ENCODE peak calls at places on chromosomes 11 and 22, in four cellular contexts. One of them, this sample, is unnamed.

GRCh38 chr11:5367461-5368074 is 16.0 kb upstream of the OR51M1 start:
- DNase-seq in activated CD8-positive, alpha-beta memory T cell treated with anti-CD3 and anti-CD28 coated beads, Interleukin-2, amount 10 ng/mL, durations not matched to agents 7 days and 5 days: no peak
- DNase-seq in progenitor cell of endocrine pancreas: no peak
- DNase-seq in M059J: peak
- DNase-seq in this sample: no peak

GRCh38 chr22:40243891-40244290 is 66.2 kb downstream of the TNRC6B start:
- DNase-seq in activated CD8-positive, alpha-beta memory T cell treated with anti-CD3 and anti-CD28 coated beads, Interleukin-2, amount 10 ng/mL, durations not matched to agents 7 days and 5 days: peak
- DNase-seq in progenitor cell of endocrine pancreas: no peak
- DNase-seq in M059J: no peak
- DNase-seq in this sample: no peak

GRCh38 chr11:82814379-82814778 is 80.7 kb upstream of the FAM181B start:
- DNase-seq in activated CD8-positive, alpha-beta memory T cell treated with anti-CD3 and anti-CD28 coated beads, Interleukin-2, amount 10 ng/mL, durations not matched to agents 7 days and 5 days: no peak
- DNase-seq in progenitor cell of endocrine pancreas: no peak
- DNase-seq in M059J: no peak
- DNase-seq in this sample: no peak

GRCh38 chr22:23182289-23183106 is 2.2 kb downstream of the BCR start:
- DNase-seq in activated CD8-positive, alpha-beta memory T cell treated with anti-CD3 and anti-CD28 coated beads, Interleukin-2, amount 10 ng/mL, durations not matched to agents 7 days and 5 days: peak
- DNase-seq in progenitor cell of endocrine pancreas: no peak
- DNase-seq in M059J: peak
- DNase-seq in this sample: no peak

GRCh38 chr11:124717786-124718634 is 21.7 kb upstream of the NRGN start:
- DNase-seq in activated CD8-positive, alpha-beta memory T cell treated with anti-CD3 and anti-CD28 coated beads, Interleukin-2, amount 10 ng/mL, durations not matched to agents 7 days and 5 days: no peak
- DNase-seq in progenitor cell of endocrine pancreas: no peak
- DNase-seq in M059J: peak
- DNase-seq in this sample: no peak

GRCh38 chr11:114058871-114059277 is 637 bp upstream of the ZBTB16 start:
- DNase-seq in activated CD8-positive, alpha-beta memory T cell treated with anti-CD3 and anti-CD28 coated beads, Interleukin-2, amount 10 ng/mL, durations not matched to agents 7 days and 5 days: no peak
- DNase-seq in progenitor cell of endocrine pancreas: no peak
- DNase-seq in M059J: no peak
- DNase-seq in this sample: no peak

GRCh38 chr22:32652609-32653008 is 148.9 kb upstream of the TIMP3 start:
- DNase-seq in activated CD8-positive, alpha-beta memory T cell treated with anti-CD3 and anti-CD28 coated beads, Interleukin-2, amount 10 ng/mL, durations not matched to agents 7 days and 5 days: no peak
- DNase-seq in progenitor cell of endocrine pancreas: no peak
- DNase-seq in M059J: no peak
- DNase-seq in this sample: no peak

GRCh38 chr22:39942433-39943213 is 17.6 kb upstream of the TMA7B start:
- DNase-seq in activated CD8-positive, alpha-beta memory T cell treated with anti-CD3 and anti-CD28 coated beads, Interleukin-2, amount 10 ng/mL, durations not matched to agents 7 days and 5 days: no peak
- DNase-seq in progenitor cell of endocrine pancreas: no peak
- DNase-seq in M059J: no peak
- DNase-seq in this sample: no peak

GRCh38 chr11:111185259-111185658 is 60.3 kb upstream of the POU2AF2 start:
- DNase-seq in activated CD8-positive, alpha-beta memory T cell treated with anti-CD3 and anti-CD28 coated beads, Interleukin-2, amount 10 ng/mL, durations not matched to agents 7 days and 5 days: no peak
- DNase-seq in progenitor cell of endocrine pancreas: no peak
- DNase-seq in M059J: peak
- DNase-seq in this sample: no peak

GRCh38 chr22:35037089-35037488 is 28.9 kb upstream of the ISX start:
- DNase-seq in activated CD8-positive, alpha-beta memory T cell treated with anti-CD3 and anti-CD28 coated beads, Interleukin-2, amount 10 ng/mL, durations not matched to agents 7 days and 5 days: no peak
- DNase-seq in progenitor cell of endocrine pancreas: no peak
- DNase-seq in M059J: no peak
- DNase-seq in this sample: no peak

GRCh38 chr11:126357055-126357962 is 1.8 kb downstream of the ST3GAL4 start:
- DNase-seq in activated CD8-positive, alpha-beta memory T cell treated with anti-CD3 and anti-CD28 coated beads, Interleukin-2, amount 10 ng/mL, durations not matched to agents 7 days and 5 days: no peak
- DNase-seq in progenitor cell of endocrine pancreas: no peak
- DNase-seq in M059J: no peak
- DNase-seq in this sample: no peak

GRCh38 chr11:68028802-68029475 is 1.5 kb upstream of the NDUFS8 start:
- DNase-seq in activated CD8-positive, alpha-beta memory T cell treated with anti-CD3 and anti-CD28 coated beads, Interleukin-2, amount 10 ng/mL, durations not matched to agents 7 days and 5 days: no peak
- DNase-seq in progenitor cell of endocrine pancreas: no peak
- DNase-seq in M059J: peak
- DNase-seq in this sample: no peak

GRCh38 chr11:95570845-95571244 is 218.7 kb downstream of the FAM76B start:
- DNase-seq in activated CD8-positive, alpha-beta memory T cell treated with anti-CD3 and anti-CD28 coated beads, Interleukin-2, amount 10 ng/mL, durations not matched to agents 7 days and 5 days: no peak
- DNase-seq in progenitor cell of endocrine pancreas: no peak
- DNase-seq in M059J: no peak
- DNase-seq in this sample: no peak

GRCh38 chr22:39859903-39860588 is 33.5 kb downstream of the ENTHD1 start:
- DNase-seq in activated CD8-positive, alpha-beta memory T cell treated with anti-CD3 and anti-CD28 coated beads, Interleukin-2, amount 10 ng/mL, durations not matched to agents 7 days and 5 days: no peak
- DNase-seq in progenitor cell of endocrine pancreas: no peak
- DNase-seq in M059J: no peak
- DNase-seq in this sample: no peak

GRCh38 chr11:282171-282570 is 4.0 kb downstream of the NLRP6 start:
- DNase-seq in activated CD8-positive, alpha-beta memory T cell treated with anti-CD3 and anti-CD28 coated beads, Interleukin-2, amount 10 ng/mL, durations not matched to agents 7 days and 5 days: peak
- DNase-seq in progenitor cell of endocrine pancreas: no peak
- DNase-seq in M059J: no peak
- DNase-seq in this sample: no peak

GRCh38 chr11:63985812-63986155 is 454 bp upstream of the OTUB1 start:
- DNase-seq in activated CD8-positive, alpha-beta memory T cell treated with anti-CD3 and anti-CD28 coated beads, Interleukin-2, amount 10 ng/mL, durations not matched to agents 7 days and 5 days: peak
- DNase-seq in progenitor cell of endocrine pancreas: no peak
- DNase-seq in M059J: no peak
- DNase-seq in this sample: no peak

GRCh38 chr11:1563697-1564534 is 8.2 kb downstream of the DUSP8 start:
- DNase-seq in activated CD8-positive, alpha-beta memory T cell treated with anti-CD3 and anti-CD28 coated beads, Interleukin-2, amount 10 ng/mL, durations not matched to agents 7 days and 5 days: no peak
- DNase-seq in progenitor cell of endocrine pancreas: no peak
- DNase-seq in M059J: no peak
- DNase-seq in this sample: no peak

GRCh38 chr11:9143726-9144125 is 52.3 kb upstream of the SCUBE2 start:
- DNase-seq in activated CD8-positive, alpha-beta memory T cell treated with anti-CD3 and anti-CD28 coated beads, Interleukin-2, amount 10 ng/mL, durations not matched to agents 7 days and 5 days: no peak
- DNase-seq in progenitor cell of endocrine pancreas: no peak
- DNase-seq in M059J: no peak
- DNase-seq in this sample: no peak

GRCh38 chr22:42131562-42131961 is 952 bp upstream of the CYP2D6 start:
- DNase-seq in activated CD8-positive, alpha-beta memory T cell treated with anti-CD3 and anti-CD28 coated beads, Interleukin-2, amount 10 ng/mL, durations not matched to agents 7 days and 5 days: no peak
- DNase-seq in progenitor cell of endocrine pancreas: no peak
- DNase-seq in M059J: no peak
- DNase-seq in this sample: no peak

GRCh38 chr11:7436657-7437056 is 48.6 kb upstream of the OLFML1 start:
- DNase-seq in activated CD8-positive, alpha-beta memory T cell treated with anti-CD3 and anti-CD28 coated beads, Interleukin-2, amount 10 ng/mL, durations not matched to agents 7 days and 5 days: peak
- DNase-seq in progenitor cell of endocrine pancreas: no peak
- DNase-seq in M059J: no peak
- DNase-seq in this sample: no peak

GRCh38 chr11:34149786-34150185 is 44.4 kb downstream of the NAT10 start:
- DNase-seq in activated CD8-positive, alpha-beta memory T cell treated with anti-CD3 and anti-CD28 coated beads, Interleukin-2, amount 10 ng/mL, durations not matched to agents 7 days and 5 days: no peak
- DNase-seq in progenitor cell of endocrine pancreas: no peak
- DNase-seq in M059J: peak
- DNase-seq in this sample: no peak

GRCh38 chr11:117610901-117611300 is 186.1 kb downstream of the DSCAML1 start:
- DNase-seq in activated CD8-positive, alpha-beta memory T cell treated with anti-CD3 and anti-CD28 coated beads, Interleukin-2, amount 10 ng/mL, durations not matched to agents 7 days and 5 days: no peak
- DNase-seq in progenitor cell of endocrine pancreas: no peak
- DNase-seq in M059J: no peak
- DNase-seq in this sample: no peak

GRCh38 chr11:128765571-128766530 is 72.0 kb downstream of the FLI1 start:
- DNase-seq in activated CD8-positive, alpha-beta memory T cell treated with anti-CD3 and anti-CD28 coated beads, Interleukin-2, amount 10 ng/mL, durations not matched to agents 7 days and 5 days: no peak
- DNase-seq in progenitor cell of endocrine pancreas: no peak
- DNase-seq in M059J: no peak
- DNase-seq in this sample: no peak

GRCh38 chr11:104089481-104089880 is 53.0 kb downstream of the DDI1 start:
- DNase-seq in activated CD8-positive, alpha-beta memory T cell treated with anti-CD3 and anti-CD28 coated beads, Interleukin-2, amount 10 ng/mL, durations not matched to agents 7 days and 5 days: no peak
- DNase-seq in progenitor cell of endocrine pancreas: no peak
- DNase-seq in M059J: no peak
- DNase-seq in this sample: no peak

GRCh38 chr22:49372530-49373288 is 455.0 kb downstream of the BRD1 start:
- DNase-seq in activated CD8-positive, alpha-beta memory T cell treated with anti-CD3 and anti-CD28 coated beads, Interleukin-2, amount 10 ng/mL, durations not matched to agents 7 days and 5 days: peak
- DNase-seq in progenitor cell of endocrine pancreas: no peak
- DNase-seq in M059J: peak
- DNase-seq in this sample: no peak

GRCh38 chr22:49349181-49349835 is 478.4 kb downstream of the BRD1 start:
- DNase-seq in activated CD8-positive, alpha-beta memory T cell treated with anti-CD3 and anti-CD28 coated beads, Interleukin-2, amount 10 ng/mL, durations not matched to agents 7 days and 5 days: no peak
- DNase-seq in progenitor cell of endocrine pancreas: no peak
- DNase-seq in M059J: no peak
- DNase-seq in this sample: no peak

GRCh38 chr11:2762451-2762850 is 62.7 kb upstream of the KCNQ1OT1 start:
- DNase-seq in activated CD8-positive, alpha-beta memory T cell treated with anti-CD3 and anti-CD28 coated beads, Interleukin-2, amount 10 ng/mL, durations not matched to agents 7 days and 5 days: peak
- DNase-seq in progenitor cell of endocrine pancreas: no peak
- DNase-seq in M059J: no peak
- DNase-seq in this sample: peak

GRCh38 chr22:26401726-26402125 is 27.3 kb upstream of the ASPHD2 start:
- DNase-seq in activated CD8-positive, alpha-beta memory T cell treated with anti-CD3 and anti-CD28 coated beads, Interleukin-2, amount 10 ng/mL, durations not matched to agents 7 days and 5 days: no peak
- DNase-seq in progenitor cell of endocrine pancreas: no peak
- DNase-seq in M059J: peak
- DNase-seq in this sample: no peak

GRCh38 chr11:15159085-15159484 is 44.4 kb downstream of the INSC start:
- DNase-seq in activated CD8-positive, alpha-beta memory T cell treated with anti-CD3 and anti-CD28 coated beads, Interleukin-2, amount 10 ng/mL, durations not matched to agents 7 days and 5 days: no peak
- DNase-seq in progenitor cell of endocrine pancreas: no peak
- DNase-seq in M059J: peak
- DNase-seq in this sample: no peak

GRCh38 chr11:18772211-18772610 is 19.4 kb downstream of the PTPN5 start:
- DNase-seq in activated CD8-positive, alpha-beta memory T cell treated with anti-CD3 and anti-CD28 coated beads, Interleukin-2, amount 10 ng/mL, durations not matched to agents 7 days and 5 days: no peak
- DNase-seq in progenitor cell of endocrine pancreas: no peak
- DNase-seq in M059J: no peak
- DNase-seq in this sample: no peak

GRCh38 chr11:1134848-1135445 is 22.8 kb upstream of the MUC5AC start:
- DNase-seq in activated CD8-positive, alpha-beta memory T cell treated with anti-CD3 and anti-CD28 coated beads, Interleukin-2, amount 10 ng/mL, durations not matched to agents 7 days and 5 days: no peak
- DNase-seq in progenitor cell of endocrine pancreas: no peak
- DNase-seq in M059J: peak
- DNase-seq in this sample: no peak

GRCh38 chr11:75591371-75591770 is 29.3 kb downstream of the SERPINH1 start:
- DNase-seq in activated CD8-positive, alpha-beta memory T cell treated with anti-CD3 and anti-CD28 coated beads, Interleukin-2, amount 10 ng/mL, durations not matched to agents 7 days and 5 days: no peak
- DNase-seq in progenitor cell of endocrine pancreas: no peak
- DNase-seq in M059J: no peak
- DNase-seq in this sample: no peak

GRCh38 chr11:8192896-8193209 is 24.0 kb upstream of the RIC3 start:
- DNase-seq in activated CD8-positive, alpha-beta memory T cell treated with anti-CD3 and anti-CD28 coated beads, Interleukin-2, amount 10 ng/mL, durations not matched to agents 7 days and 5 days: no peak
- DNase-seq in progenitor cell of endocrine pancreas: no peak
- DNase-seq in M059J: no peak
- DNase-seq in this sample: no peak

GRCh38 chr22:37211075-37211852 is 1.0 kb downstream of the SSTR3 start:
- DNase-seq in activated CD8-positive, alpha-beta memory T cell treated with anti-CD3 and anti-CD28 coated beads, Interleukin-2, amount 10 ng/mL, durations not matched to agents 7 days and 5 days: no peak
- DNase-seq in progenitor cell of endocrine pancreas: no peak
- DNase-seq in M059J: no peak
- DNase-seq in this sample: no peak

GRCh38 chr11:128472128-128473110 is 114.9 kb downstream of the ETS1 start:
- DNase-seq in activated CD8-positive, alpha-beta memory T cell treated with anti-CD3 and anti-CD28 coated beads, Interleukin-2, amount 10 ng/mL, durations not matched to agents 7 days and 5 days: peak
- DNase-seq in progenitor cell of endocrine pancreas: no peak
- DNase-seq in M059J: peak
- DNase-seq in this sample: no peak

GRCh38 chr11:115745041-115745440 is 240.8 kb upstream of the CADM1 start:
- DNase-seq in activated CD8-positive, alpha-beta memory T cell treated with anti-CD3 and anti-CD28 coated beads, Interleukin-2, amount 10 ng/mL, durations not matched to agents 7 days and 5 days: no peak
- DNase-seq in progenitor cell of endocrine pancreas: no peak
- DNase-seq in M059J: no peak
- DNase-seq in this sample: no peak

GRCh38 chr22:40703731-40704130 is 24.4 kb downstream of the MCHR1 start:
- DNase-seq in activated CD8-positive, alpha-beta memory T cell treated with anti-CD3 and anti-CD28 coated beads, Interleukin-2, amount 10 ng/mL, durations not matched to agents 7 days and 5 days: no peak
- DNase-seq in progenitor cell of endocrine pancreas: no peak
- DNase-seq in M059J: no peak
- DNase-seq in this sample: no peak

This sample was measured in esophagus muscularis mucosa.